ENCODE peak calls at places on chromosomes 6 and 20, in ten cellular contexts. L is retinal pigment epithelial cell, S is astrocyte, B is IMR-90, O is fibroblast of villous mesenchyme, M is AG10803, A is coronary artery, P is GM12865, T is PC-9, X is tibial artery. H is an unnamed sample.
A peak's percentile ranks its signal among the peaks of the same experiment; 100 is the strongest.

GRCh38 chr20:17298169-17298568 is 71.3 kb downstream of the PCSK2 start:
- DNase-seq in L (no peak), S (no peak), B (no peak), O (no peak), M (no peak), A (no peak), P (no peak), T (no peak), X (no peak), H (no peak)

GRCh38 chr6:137102851-137103492 is 58.2 kb upstream of the IL20RA start:
- DNase-seq in L (no peak), S (no peak), B (no peak), O (no peak), M (no peak), A (no peak), P (peak; percentile 98), T (no peak), X (no peak), H (no peak)

GRCh38 chr6:5749666-5750215 is 257.0 kb downstream of the NRN1 start:
- DNase-seq in L (no peak), S (no peak), B (no peak), O (no peak), M (no peak), A (no peak), P (no peak), T (no peak), X (no peak), H (no peak)

GRCh38 chr6:50821431-50822077 is 2.9 kb downstream of the TFAP2B start:
- DNase-seq in L (no peak), S (no peak), B (no peak), O (no peak), M (no peak), A (no peak), P (no peak), T (no peak), X (no peak), H (no peak)

GRCh38 chr6:35068644-35069043 is 72.5 kb downstream of the TCP11 start:
- DNase-seq in L (no peak), S (no peak), B (no peak), O (no peak), M (no peak), A (no peak), P (no peak), T (no peak), X (no peak), H (no peak)

GRCh38 chr6:31621991-31622390 is 1.5 kb downstream of the PRRC2A start:
- DNase-seq in L (no peak), S (no peak), B (no peak), O (peak; percentile 46), M (peak; percentile 31), A (no peak), P (no peak), T (no peak), X (no peak), H (no peak)

GRCh38 chr6:151493495-151494234 is at the start of gene CCDC170:
- DNase-seq in L (no peak), S (peak; percentile 5), B (no peak), O (peak; percentile 12), M (no peak), A (peak; percentile 75), P (no peak), T (peak; percentile 32), X (no peak), H (no peak)

GRCh38 chr6:65450451-65450850 is 256.6 kb downstream of the EYS start:
- DNase-seq in L (no peak), S (no peak), B (no peak), O (no peak), M (no peak), A (no peak), P (no peak), T (no peak), X (no peak), H (no peak)

GRCh38 chr6:155078331-155078745 is 83.2 kb downstream of the TIAM2 start:
- DNase-seq in L (no peak), S (peak; percentile 59), B (no peak), O (peak; percentile 22), M (no peak), A (no peak), P (no peak), T (no peak), X (no peak), H (no peak)

GRCh38 chr20:41483553-41483930 is 116.9 kb upstream of the EMILIN3 start:
- DNase-seq in L (no peak), S (peak; percentile 45), B (peak; percentile 60), O (no peak), M (peak; percentile 66), A (no peak), P (no peak), T (no peak), X (no peak), H (no peak)

DNA sequence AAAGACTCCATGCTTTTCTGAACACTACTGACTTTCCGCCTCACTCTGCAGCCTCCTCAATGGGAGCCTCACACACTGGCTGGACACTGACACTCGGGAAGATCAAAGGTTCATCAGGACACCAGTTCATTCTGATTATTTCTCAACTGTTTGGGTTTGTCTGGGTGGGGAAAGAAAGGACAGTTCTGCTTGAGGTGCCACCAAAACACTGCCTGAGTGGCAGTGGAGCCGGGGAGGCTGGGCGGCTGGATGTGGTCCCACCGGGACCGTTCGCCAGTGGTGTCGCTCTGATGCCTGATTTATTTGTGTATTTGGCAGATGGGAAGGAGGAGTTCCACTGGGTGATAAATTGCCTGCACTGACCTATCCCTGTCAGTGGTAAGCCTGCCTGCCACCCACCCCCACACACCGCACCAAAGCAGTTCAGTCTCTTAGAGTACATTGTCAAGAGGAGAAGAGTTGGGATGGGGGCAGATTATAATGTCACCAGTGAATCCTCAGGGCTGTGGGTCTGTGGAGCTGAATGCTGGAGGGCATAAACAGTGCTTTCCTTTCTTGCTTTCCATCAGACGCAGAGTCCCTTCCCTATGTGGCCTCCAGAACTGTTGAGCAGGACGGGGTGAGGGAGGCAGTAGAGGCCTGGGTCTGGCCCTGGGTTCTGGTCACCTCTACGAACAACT is 49.8 kb downstream of the EDN1 start:
- DNase-seq in L (no peak), S (no peak), B (no peak), O (no peak), M (no peak), A (no peak), P (no peak), T (no peak), X (no peak), H (no peak)
- TF ChIP-seq CTCF in L (no peak), S (no peak), B (no peak), O (no peak), M (no peak), A (no peak), P (no peak), T (no peak), X (no peak), H (no peak)

DNA sequence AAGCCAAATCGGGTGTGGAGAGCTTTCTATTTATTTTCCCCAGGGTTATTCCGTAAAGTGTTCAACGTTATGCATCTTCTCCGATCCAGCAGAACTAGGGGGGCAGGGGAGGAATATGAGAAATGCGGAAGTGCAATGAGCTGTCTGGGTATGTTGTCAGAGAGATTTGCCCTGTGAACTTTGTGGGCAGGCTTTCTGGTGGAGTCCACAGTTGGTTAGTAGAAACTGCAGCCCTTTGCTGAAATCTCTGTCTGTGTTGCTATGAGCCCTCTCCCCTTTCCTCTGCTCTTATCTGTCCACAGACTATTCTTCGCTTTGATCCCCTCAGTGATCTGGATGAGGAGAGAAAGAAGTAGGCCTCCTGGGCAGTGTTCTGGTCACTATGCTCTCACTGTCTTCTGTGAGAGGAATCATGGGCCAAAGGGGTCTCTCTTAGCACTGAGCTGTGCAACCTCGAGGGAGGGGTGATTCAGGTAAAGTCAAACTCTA is 158.9 kb upstream of the FUT9 start:
- DNase-seq in L (no peak), S (no peak), B (no peak), O (no peak), M (no peak), A (no peak), P (no peak), T (no peak), X (no peak), H (no peak)
- H3K4me3 ChIP-seq in L (no peak overlapping the region), S (no peak overlapping the region), B (no peak overlapping the region), O (no peak overlapping the region), M (no peak overlapping the region), A (no peak overlapping the region), P (no peak overlapping the region), T (no peak overlapping the region), X (no peak overlapping the region), H (no peak overlapping the region)

DNA sequence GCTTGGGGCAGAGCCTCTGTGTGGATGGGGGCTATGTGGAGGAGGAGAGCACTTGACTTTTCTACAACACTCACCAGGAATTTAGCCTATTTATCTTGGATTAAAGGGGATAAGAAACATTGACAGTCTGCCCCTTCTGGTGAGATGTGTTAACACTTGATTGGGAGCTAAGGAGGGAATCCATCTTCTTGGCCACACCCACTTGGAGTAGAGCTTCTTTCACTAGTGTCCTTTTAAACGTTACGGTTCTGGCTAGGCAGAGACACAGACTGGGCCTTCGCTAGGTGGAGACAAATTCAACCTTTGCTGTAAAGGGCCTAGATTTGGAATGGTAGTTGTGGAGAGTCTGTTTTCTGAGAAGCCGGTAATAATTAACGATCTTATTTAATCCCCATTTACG is 15.5 kb upstream of the TPBG start:
- DNase-seq in L (no peak), S (no peak), B (no peak), O (no peak), M (no peak), A (no peak), P (no peak), T (no peak), X (no peak), H (no peak)
- TF ChIP-seq CTCF in L (no peak), S (no peak), B (no peak), O (peak; percentile 17), M (no peak), A (no peak), P (no peak), T (no peak), X (no peak), H (peak; percentile 24)

GRCh38 chr6:87093651-87094050 is 1.3 kb downstream of the CGA start:
- DNase-seq in L (no peak), S (peak; percentile 74), B (peak; percentile 61), O (no peak), M (peak; percentile 8), A (no peak), P (no peak), T (no peak), X (no peak), H (no peak)
- H3K4me3 ChIP-seq in L (no peak overlapping the region), S (no peak overlapping the region), B (no peak overlapping the region), O (no peak overlapping the region), M (no peak overlapping the region), A (no peak overlapping the region), P (no peak overlapping the region), T (no peak overlapping the region), X (no peak overlapping the region), H (no peak overlapping the region)

DNA sequence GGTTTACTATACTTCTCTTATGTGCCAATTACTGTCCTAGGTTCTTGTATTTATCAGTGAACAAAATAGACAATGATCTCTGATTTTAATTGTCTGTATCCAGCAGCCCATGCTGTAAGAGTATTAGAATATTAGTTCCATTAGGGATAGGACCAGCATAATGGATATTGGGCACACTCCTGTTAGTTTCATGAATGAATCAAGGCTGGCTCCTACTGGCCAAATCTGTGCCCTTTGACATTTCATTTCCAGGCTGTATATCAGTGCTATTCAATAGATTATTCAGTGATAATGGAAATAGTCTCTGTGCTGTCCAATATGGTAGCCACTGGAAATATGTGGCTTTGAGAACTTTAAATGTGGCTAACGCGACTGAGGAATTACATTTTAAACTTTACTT is 1007.9 kb upstream of the FLRT3 start:
- DNase-seq in L (no peak), S (no peak), B (no peak), O (no peak), M (no peak), A (no peak), P (no peak), T (no peak), X (no peak), H (no peak)
- TF ChIP-seq CTCF in L (no peak), S (no peak), B (no peak), O (no peak), M (no peak), A (no peak), P (no peak), T (no peak), X (no peak), H (no peak)

GRCh38 chr20:6993526-6993925 is 226.0 kb downstream of the BMP2 start:
- DNase-seq in L (no peak), S (peak; percentile 27), B (no peak), O (no peak), M (no peak), A (no peak), P (no peak), T (no peak), X (no peak), H (no peak)
- H3K4me3 ChIP-seq in L (no peak overlapping the region), S (no peak overlapping the region), B (no peak overlapping the region), O (no peak overlapping the region), M (no peak overlapping the region), A (no peak overlapping the region), P (no peak overlapping the region), T (no peak overlapping the region), X (no peak overlapping the region), H (no peak overlapping the region)